ENCODE peak calls at places on chromosomes 3 and 15, in ten cellular contexts. T is fibroblast of villous mesenchyme, A is A549, J is BJ, L is cardiac fibroblast, E is psoas muscle, I is astrocyte, F is AG04450, Y is AG10803, Z is upper lobe of left lung. K is an unnamed sample.

GRCh38 chr3:115961390-115961789 is 338.1 kb downstream of the GAP43 start:
- DNase-seq in T (no peak), A (no peak), J (no peak), L (peak), E (peak), I (no peak), F (no peak), Y (peak), Z (no peak), K (no peak)

GRCh38 chr3:94548581-94549316 is 485.9 kb downstream of the NSUN3 start:
- DNase-seq in T (no peak), A (no peak), J (no peak), L (no peak), E (no peak), I (no peak), F (no peak), Y (no peak), Z (no peak), K (no peak)

GRCh38 chr3:139418144-139418543 is 28.7 kb upstream of the COPB2 start:
- DNase-seq in T (no peak), A (no peak), J (no peak), L (no peak), E (no peak), I (no peak), F (no peak), Y (no peak), Z (no peak), K (no peak)

GRCh38 chr3:62022312-62022711 is 351.0 kb downstream of the FEZF2 start:
- DNase-seq in T (no peak), A (no peak), J (no peak), L (no peak), E (no peak), I (no peak), F (no peak), Y (no peak), Z (no peak), K (no peak)

GRCh38 chr3:196179380-196180308 is 31.6 kb downstream of the ZDHHC19 start:
- DNase-seq in T (no peak), A (no peak), J (no peak), L (peak), E (peak), I (peak), F (peak), Y (peak), Z (peak), K (peak)

GRCh38 chr3:133938770-133939495 is 43.3 kb upstream of the RAB6B start:
- DNase-seq in T (no peak), A (no peak), J (no peak), L (peak), E (no peak), I (no peak), F (no peak), Y (no peak), Z (no peak), K (no peak)

GRCh38 chr15:101250931-101251829 is 668 bp downstream of the CHSY1 start:
- DNase-seq in T (no peak), A (peak), J (no peak), L (no peak), E (peak), I (no peak), F (no peak), Y (no peak), Z (peak), K (peak)

GRCh38 chr15:81338422-81339007 is 14.6 kb upstream of the STARD5 start:
- DNase-seq in T (peak), A (peak), J (peak), L (peak), E (peak), I (peak), F (peak), Y (peak), Z (no peak), K (no peak)

GRCh38 chr3:130354430-130354829 is 9.0 kb downstream of the COL6A5 start:
- DNase-seq in T (no peak), A (no peak), J (no peak), L (peak), E (no peak), I (peak), F (no peak), Y (peak), Z (no peak), K (peak)

GRCh38 chr15:45179221-45179985 is 8.4 kb downstream of the SHF start:
- DNase-seq in T (peak), A (peak), J (no peak), L (no peak), E (no peak), I (no peak), F (no peak), Y (peak), Z (no peak), K (no peak)

GRCh38 chr3:54696313-54696712 is 231.5 kb downstream of the LRTM1 start:
- DNase-seq in T (no peak), A (no peak), J (no peak), L (no peak), E (no peak), I (peak), F (no peak), Y (no peak), Z (no peak), K (no peak)

GRCh38 chr15:68515371-68516095 is 63.3 kb upstream of the CORO2B start:
- DNase-seq in T (no peak), A (no peak), J (no peak), L (no peak), E (no peak), I (no peak), F (no peak), Y (no peak), Z (no peak), K (no peak)

GRCh38 chr15:37017031-37017625 is 83.2 kb downstream of the MEIS2 start:
- DNase-seq in T (no peak), A (no peak), J (no peak), L (no peak), E (no peak), I (no peak), F (no peak), Y (no peak), Z (no peak), K (peak)

GRCh38 chr15:101382544-101382943 is 87.5 kb upstream of the SNRPA1 start:
- DNase-seq in T (no peak), A (no peak), J (no peak), L (no peak), E (no peak), I (no peak), F (no peak), Y (no peak), Z (no peak), K (no peak)

GRCh38 chr3:72320911-72321385 is 527.3 kb downstream of the SHQ1 start:
- DNase-seq in T (no peak), A (no peak), J (no peak), L (peak), E (no peak), I (no peak), F (no peak), Y (no peak), Z (no peak), K (no peak)

GRCh38 chr15:44033894-44034293 is 161.2 kb downstream of the FRMD5 start:
- DNase-seq in T (no peak), A (peak), J (no peak), L (peak), E (no peak), I (peak), F (no peak), Y (peak), Z (no peak), K (no peak)

GRCh38 chr15:65832549-65833364 is 36.5 kb upstream of the RAB11A start:
- DNase-seq in T (peak), A (peak), J (peak), L (peak), E (peak), I (peak), F (peak), Y (peak), Z (no peak), K (peak)

GRCh38 chr3:144073698-144074097 is 102.1 kb downstream of the DIPK2A start:
- DNase-seq in T (no peak), A (no peak), J (no peak), L (no peak), E (no peak), I (no peak), F (no peak), Y (no peak), Z (no peak), K (no peak)

GRCh38 chr3:18481946-18482548 is 56.9 kb upstream of the SATB1 start:
- DNase-seq in T (no peak), A (no peak), J (no peak), L (no peak), E (no peak), I (no peak), F (no peak), Y (no peak), Z (no peak), K (no peak)

GRCh38 chr15:85973584-85974347 is 105.9 kb upstream of the AGBL1 start:
- DNase-seq in T (no peak), A (peak), J (no peak), L (no peak), E (peak), I (peak), F (no peak), Y (no peak), Z (no peak), K (no peak)

GRCh38 chr3:116000315-116000714 is 377.0 kb downstream of the GAP43 start:
- DNase-seq in T (peak), A (peak), J (peak), L (peak), E (no peak), I (peak), F (peak), Y (peak), Z (no peak), K (peak)

GRCh38 chr3:195883160-195883559 is 25.2 kb downstream of the TNK2 start:
- DNase-seq in T (no peak), A (no peak), J (no peak), L (no peak), E (peak), I (no peak), F (no peak), Y (no peak), Z (no peak), K (no peak)

GRCh38 chr3:35473956-35474355 is 165.4 kb upstream of the ARPP21 start:
- DNase-seq in T (no peak), A (no peak), J (no peak), L (no peak), E (no peak), I (no peak), F (no peak), Y (no peak), Z (no peak), K (no peak)

GRCh38 chr3:78880588-78881461 is 887.0 kb downstream of the ROBO1 start:
- DNase-seq in T (no peak), A (no peak), J (peak), L (no peak), E (no peak), I (no peak), F (no peak), Y (peak), Z (no peak), K (no peak)

GRCh38 chr3:132641837-132642538 is 17.6 kb downstream of the ACAD11 start:
- DNase-seq in T (peak), A (peak), J (no peak), L (peak), E (no peak), I (no peak), F (no peak), Y (peak), Z (no peak), K (no peak)

GRCh38 chr3:81643721-81644120 is 117.7 kb downstream of the GBE1 start:
- DNase-seq in T (peak), A (peak), J (no peak), L (peak), E (no peak), I (peak), F (no peak), Y (peak), Z (no peak), K (no peak)

GRCh38 chr15:31153531-31153930 is 52.0 kb upstream of the TRPM1 start:
- DNase-seq in T (no peak), A (no peak), J (no peak), L (no peak), E (no peak), I (no peak), F (no peak), Y (no peak), Z (no peak), K (no peak)

GRCh38 chr3:87145553-87145952 is 81.6 kb upstream of the CHMP2B start:
- DNase-seq in T (peak), A (peak), J (no peak), L (peak), E (no peak), I (no peak), F (no peak), Y (peak), Z (no peak), K (no peak)

GRCh38 chr3:15629860-15630597 is 28.5 kb downstream of the BTD start:
- DNase-seq in T (peak), A (peak), J (no peak), L (peak), E (no peak), I (peak), F (no peak), Y (peak), Z (no peak), K (peak)

GRCh38 chr3:15632212-15632580 is 30.7 kb downstream of the BTD start:
- DNase-seq in T (no peak), A (no peak), J (no peak), L (no peak), E (no peak), I (no peak), F (no peak), Y (no peak), Z (no peak), K (no peak)

GRCh38 chr3:15631426-15632211 is 30.1 kb downstream of the BTD start:
- DNase-seq in T (no peak), A (no peak), J (no peak), L (no peak), E (no peak), I (no peak), F (no peak), Y (no peak), Z (peak), K (no peak)

GRCh38 chr3:15628967-15629366 is 27.4 kb downstream of the BTD start:
- DNase-seq in T (no peak), A (no peak), J (no peak), L (no peak), E (no peak), I (no peak), F (no peak), Y (no peak), Z (no peak), K (no peak)

GRCh38 chr3:15630646-15631350 is 29.3 kb downstream of the BTD start:
- DNase-seq in T (peak), A (peak), J (peak), L (peak), E (no peak), I (peak), F (no peak), Y (peak), Z (no peak), K (no peak)
- H3K4me3 ChIP-seq in T (peak), A (peak), J (peak), L (peak), E (peak), I (peak), F (peak), Y (peak), Z (peak), K (peak)

GRCh38 chr3:124033360-124034015 is 41.6 kb upstream of the ROPN1 start:
- DNase-seq in T (no peak), A (peak), J (no peak), L (peak), E (peak), I (no peak), F (no peak), Y (peak), Z (peak), K (peak)
- H3K4me3 ChIP-seq in T (peak), A (peak), J (peak), L (peak), E (peak), I (peak), F (peak), Y (peak), Z (peak), K (peak)

GRCh38 chr3:101637461-101637860 is 39.5 kb downstream of the ZBTB11 start:
- DNase-seq in T (no peak), A (no peak), J (no peak), L (no peak), E (no peak), I (no peak), F (no peak), Y (no peak), Z (no peak), K (no peak)

GRCh38 chr3:101633186-101633585 is 43.7 kb downstream of the ZBTB11 start:
- DNase-seq in T (no peak), A (no peak), J (no peak), L (no peak), E (no peak), I (no peak), F (no peak), Y (no peak), Z (no peak), K (no peak)

GRCh38 chr3:101634591-101635196 is 42.2 kb downstream of the ZBTB11 start:
- DNase-seq in T (no peak), A (no peak), J (no peak), L (no peak), E (no peak), I (no peak), F (no peak), Y (no peak), Z (no peak), K (no peak)

GRCh38 chr3:101635954-101636798 is 40.8 kb downstream of the ZBTB11 start:
- DNase-seq in T (peak), A (peak), J (no peak), L (peak), E (peak), I (no peak), F (no peak), Y (peak), Z (no peak), K (no peak)

DNA sequence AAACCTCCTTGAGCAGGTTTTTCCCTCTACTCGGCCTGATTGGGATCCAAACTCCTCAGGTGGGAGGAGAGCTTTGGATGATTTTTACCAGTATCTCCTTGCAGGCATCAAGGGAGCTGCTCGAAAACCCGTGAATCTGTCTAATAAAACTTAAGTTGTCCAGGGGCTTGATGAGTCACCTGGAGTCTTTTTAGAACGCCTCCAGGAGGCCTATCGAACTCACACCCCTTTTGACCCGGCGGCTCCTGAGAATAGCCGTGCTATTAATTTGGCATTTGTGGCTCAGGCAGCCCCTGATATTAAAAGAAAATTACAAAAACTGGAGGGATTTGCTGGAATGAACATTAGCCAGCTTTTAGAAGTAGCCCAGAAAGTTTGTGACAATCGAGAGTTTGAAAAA is 41.6 kb downstream of the ZBTB11 start:
- DNase-seq in T (peak), A (no peak), J (no peak), L (no peak), E (no peak), I (no peak), F (no peak), Y (no peak), Z (no peak), K (no peak)
- H3K4me3 ChIP-seq in T (no peak), A (no peak), J (no peak), L (no peak), E (no peak), I (no peak), F (no peak), Y (no peak), Z (no peak), K (no peak)

DNA sequence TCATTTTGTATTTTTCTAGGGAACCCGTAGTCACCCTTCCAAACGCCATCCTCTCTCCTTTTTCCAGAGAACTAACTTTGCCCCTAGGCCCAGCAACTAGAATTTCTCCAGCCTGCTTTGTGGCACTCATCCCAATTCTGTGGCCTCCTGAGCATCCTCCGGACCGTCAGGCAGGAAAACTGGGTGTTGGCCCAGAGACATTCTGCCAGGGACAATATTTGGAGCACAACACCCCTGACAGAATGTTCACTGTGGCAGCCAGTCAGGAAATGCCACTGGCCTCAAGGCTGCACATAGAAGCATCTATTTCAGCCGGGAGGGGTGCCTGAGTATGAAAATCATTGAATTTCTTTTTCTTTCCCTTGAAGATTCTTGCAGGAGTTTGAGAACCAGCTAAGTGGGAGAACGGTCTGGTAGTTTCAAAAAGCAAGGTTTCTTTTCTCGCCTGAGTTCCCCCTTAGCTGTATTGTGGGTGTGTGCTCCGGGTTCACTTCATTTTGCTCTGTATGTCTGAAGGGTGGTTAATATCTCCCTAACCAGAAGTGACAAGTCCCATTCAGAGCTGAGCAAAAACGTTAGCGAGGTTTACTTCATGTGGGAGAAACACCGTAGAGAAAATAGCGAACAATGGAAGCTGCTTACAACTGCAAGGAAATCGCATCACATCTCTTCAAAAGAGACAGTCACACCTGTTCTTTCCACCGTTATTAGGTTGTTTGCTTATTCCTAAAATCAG is 108.1 kb upstream of the TPM1 start:
- DNase-seq in T (no peak), A (no peak), J (no peak), L (no peak), E (no peak), I (no peak), F (no peak), Y (no peak), Z (no peak), K (no peak)
- H3K4me3 ChIP-seq in T (no peak), A (no peak), J (no peak), L (no peak), E (no peak), I (no peak), F (no peak), Y (no peak), Z (no peak), K (no peak)